ENCODE peak calls at places on chromosomes 2 and 18, in four cellular contexts. One of them, this sample, is unnamed.
A peak's percentile ranks its signal among the peaks of the same experiment; 100 is the strongest.

GRCh38 chr2:120469486-120469885 is 123.5 kb downstream of the INHBB start:
- DNase-seq in H7: no peak
- DNase-seq in psoas muscle: no peak
- DNase-seq in GM23248: peak; percentile 55
- DNase-seq in this sample: peak; percentile 41

GRCh38 chr2:160379399-160379798 is 114.2 kb downstream of the RBMS1 start:
- DNase-seq in H7: no peak
- DNase-seq in psoas muscle: no peak
- DNase-seq in GM23248: peak; percentile 81
- DNase-seq in this sample: no peak

GRCh38 chr2:167471332-167471731 is 583.1 kb downstream of the XIRP2 start:
- DNase-seq in H7: no peak
- DNase-seq in psoas muscle: no peak
- DNase-seq in GM23248: no peak
- DNase-seq in this sample: no peak

GRCh38 chr2:119929537-119929936 is 83.3 kb upstream of the EPB41L5 start:
- DNase-seq in H7: no peak
- DNase-seq in psoas muscle: no peak
- DNase-seq in GM23248: no peak
- DNase-seq in this sample: no peak

GRCh38 chr18:21575656-21576055 is 24.8 kb downstream of the ESCO1 start:
- DNase-seq in H7: no peak
- DNase-seq in psoas muscle: no peak
- DNase-seq in GM23248: no peak
- DNase-seq in this sample: no peak

GRCh38 chr2:25042321-25043240 is 705 bp downstream of the EFR3B start:
- DNase-seq in H7: peak; percentile 77
- DNase-seq in psoas muscle: peak; percentile 67
- DNase-seq in GM23248: peak; percentile 80
- DNase-seq in this sample: no peak

GRCh38 chr18:35982404-35983114 is 10.1 kb downstream of the RMP24 start:
- DNase-seq in H7: no peak
- DNase-seq in psoas muscle: no peak
- DNase-seq in GM23248: peak; percentile 58
- DNase-seq in this sample: no peak

GRCh38 chr2:144524190-144524957 is 4.5 kb upstream of the ZEB2 start:
- DNase-seq in H7: peak; percentile 88
- DNase-seq in psoas muscle: peak; percentile 77
- DNase-seq in GM23248: peak; percentile 60
- DNase-seq in this sample: peak; percentile 90

GRCh38 chr2:150911766-150912280 is 349.8 kb downstream of the RBM43 start:
- DNase-seq in H7: peak; percentile 4
- DNase-seq in psoas muscle: peak; percentile 75
- DNase-seq in GM23248: peak; percentile 94
- DNase-seq in this sample: no peak

GRCh38 chr2:178679891-178680290 is 127.3 kb downstream of the TTN start:
- DNase-seq in H7: no peak
- DNase-seq in psoas muscle: no peak
- DNase-seq in GM23248: no peak
- DNase-seq in this sample: no peak

GRCh38 chr2:223959688-223960087 is 2.4 kb downstream of the MRPL44 start:
- DNase-seq in H7: no peak
- DNase-seq in psoas muscle: no peak
- DNase-seq in GM23248: peak; percentile 75
- DNase-seq in this sample: no peak

GRCh38 chr2:230358305-230358704 is 31.3 kb downstream of the SP140L start:
- DNase-seq in H7: no peak
- DNase-seq in psoas muscle: no peak
- DNase-seq in GM23248: peak; percentile 74
- DNase-seq in this sample: no peak

GRCh38 chr2:18690342-18690741 is 101.0 kb upstream of the NT5C1B start:
- DNase-seq in H7: peak; percentile 43
- DNase-seq in psoas muscle: no peak
- DNase-seq in GM23248: no peak
- DNase-seq in this sample: no peak

GRCh38 chr2:5845798-5846197 is 153.6 kb downstream of the SOX11 start:
- DNase-seq in H7: peak; percentile 31
- DNase-seq in psoas muscle: no peak
- DNase-seq in GM23248: no peak
- DNase-seq in this sample: no peak

GRCh38 chr18:55233850-55234249 is 274.6 kb upstream of the CCDC68 start:
- DNase-seq in H7: no peak
- DNase-seq in psoas muscle: no peak
- DNase-seq in GM23248: peak; percentile 19
- DNase-seq in this sample: no peak

GRCh38 chr2:207223051-207223450 is 57.3 kb upstream of the KLF7 start:
- DNase-seq in H7: no peak
- DNase-seq in psoas muscle: no peak
- DNase-seq in GM23248: peak; percentile 79
- DNase-seq in this sample: no peak

GRCh38 chr2:100865819-100866462 is 46.0 kb downstream of the NPAS2 start:
- DNase-seq in H7: no peak
- DNase-seq in psoas muscle: no peak
- DNase-seq in GM23248: peak; percentile 84
- DNase-seq in this sample: peak; percentile 19

GRCh38 chr2:170421175-170421687 is 243.3 kb downstream of the MYO3B start:
- DNase-seq in H7: no peak
- DNase-seq in psoas muscle: no peak
- DNase-seq in GM23248: no peak
- DNase-seq in this sample: no peak

GRCh38 chr2:121501070-121501469 is 29.6 kb upstream of the RNU4ATAC start:
- DNase-seq in H7: no peak
- DNase-seq in psoas muscle: no peak
- DNase-seq in GM23248: peak; percentile 81
- DNase-seq in this sample: no peak

GRCh38 chr2:121504316-121504715 is 26.4 kb upstream of the RNU4ATAC start:
- DNase-seq in H7: no peak
- DNase-seq in psoas muscle: no peak
- DNase-seq in GM23248: no peak
- DNase-seq in this sample: no peak

GRCh38 chr2:121501554-121501953 is 29.1 kb upstream of the RNU4ATAC start:
- DNase-seq in H7: no peak
- DNase-seq in psoas muscle: no peak
- DNase-seq in GM23248: no peak
- DNase-seq in this sample: no peak

GRCh38 chr2:121502246-121502645 is 28.4 kb upstream of the RNU4ATAC start:
- DNase-seq in H7: no peak
- DNase-seq in psoas muscle: no peak
- DNase-seq in GM23248: peak; percentile 81
- DNase-seq in this sample: no peak

GRCh38 chr2:121502781-121503180 is 27.9 kb upstream of the RNU4ATAC start:
- DNase-seq in H7: no peak
- DNase-seq in psoas muscle: no peak
- DNase-seq in GM23248: peak; percentile 66
- DNase-seq in this sample: no peak
- H3K36me3 ChIP-seq in H7: no peaks in the 10 kb centered on the region
- H3K36me3 ChIP-seq in psoas muscle: no peaks in the 10 kb centered on the region
- H3K36me3 ChIP-seq in GM23248: peaks cover 6% of the 10 kb centered on the region
- H3K36me3 ChIP-seq in this sample: peaks cover 3% of the 10 kb centered on the region

GRCh38 chr2:9441556-9441955 is 18.1 kb downstream of the CPSF3 start:
- DNase-seq in H7: no peak
- DNase-seq in psoas muscle: no peak
- DNase-seq in GM23248: no peak
- DNase-seq in this sample: no peak
- H3K36me3 ChIP-seq in H7: peaks cover 18% of the 10 kb centered on the region
- H3K36me3 ChIP-seq in psoas muscle: peaks cover 7% of the 10 kb centered on the region
- H3K36me3 ChIP-seq in GM23248: peaks cover 28% of the 10 kb centered on the region
- H3K36me3 ChIP-seq in this sample: peaks cover 69% of the 10 kb centered on the region

GRCh38 chr2:10800163-10800562 is 12.4 kb downstream of the PDIA6 start:
- DNase-seq in H7: no peak
- DNase-seq in psoas muscle: no peak
- DNase-seq in GM23248: no peak
- DNase-seq in this sample: no peak
- H3K36me3 ChIP-seq in H7: peaks cover 27% of the 10 kb centered on the region
- H3K36me3 ChIP-seq in psoas muscle: peaks cover 21% of the 10 kb centered on the region
- H3K36me3 ChIP-seq in GM23248: peaks cover 39% of the 10 kb centered on the region
- H3K36me3 ChIP-seq in this sample: peaks cover 28% of the 10 kb centered on the region

GRCh38 chr2:237498341-237498740 is 11.3 kb downstream of the MLPH start:
- DNase-seq in H7: no peak
- DNase-seq in psoas muscle: no peak
- DNase-seq in GM23248: peak; percentile 73
- DNase-seq in this sample: no peak

GRCh38 chr2:237497820-237498128 is 10.7 kb downstream of the MLPH start:
- DNase-seq in H7: no peak
- DNase-seq in psoas muscle: peak; percentile 86
- DNase-seq in GM23248: peak; percentile 93
- DNase-seq in this sample: peak; percentile 42

GRCh38 chr2:237500681-237501424 is 13.8 kb downstream of the MLPH start:
- DNase-seq in H7: no peak
- DNase-seq in psoas muscle: peak; percentile 56
- DNase-seq in GM23248: peak; percentile 100
- DNase-seq in this sample: no peak

GRCh38 chr2:237505188-237505939 is 18.3 kb downstream of the MLPH start:
- DNase-seq in H7: no peak
- DNase-seq in psoas muscle: peak; percentile 41
- DNase-seq in GM23248: no peak
- DNase-seq in this sample: peak; percentile 61

DNA sequence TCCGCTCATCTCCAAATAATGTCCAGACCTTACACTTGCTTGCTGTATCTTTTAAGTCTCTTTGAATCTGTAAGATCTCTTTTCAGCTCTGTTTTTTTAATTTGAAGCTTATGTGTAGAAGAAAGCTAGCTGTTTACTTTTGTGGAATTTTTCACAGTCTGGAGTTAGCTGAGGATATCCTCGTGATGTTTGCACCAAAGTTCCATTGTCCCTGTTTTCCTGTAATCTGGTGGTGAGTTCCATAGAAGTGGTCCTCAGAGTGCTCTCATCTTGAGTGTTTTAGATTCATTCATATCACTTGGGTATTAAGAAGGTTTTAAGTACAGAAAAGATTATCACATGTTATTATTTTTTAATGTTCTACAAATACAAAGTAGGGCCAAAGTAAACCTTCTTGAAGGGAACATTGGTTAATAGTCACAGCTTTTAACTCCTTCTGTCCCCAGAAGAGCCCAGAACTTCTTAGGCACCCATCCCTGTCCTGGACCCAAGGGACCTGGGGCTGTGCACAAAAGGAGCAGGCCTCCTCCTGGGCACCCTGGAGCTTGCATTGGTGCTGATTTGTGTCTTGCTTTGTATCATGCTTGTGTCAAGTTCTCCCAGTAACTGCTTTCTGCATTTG is 15.0 kb downstream of the MLPH start:
- DNase-seq in H7: no peak
- DNase-seq in psoas muscle: no peak
- DNase-seq in GM23248: peak; percentile 39
- DNase-seq in this sample: no peak
- H3K36me3 ChIP-seq in H7: no peaks in the 10 kb centered on the region
- H3K36me3 ChIP-seq in psoas muscle: no peaks in the 10 kb centered on the region
- H3K36me3 ChIP-seq in GM23248: no peaks in the 10 kb centered on the region
- H3K36me3 ChIP-seq in this sample: no peaks in the 10 kb centered on the region

DNA sequence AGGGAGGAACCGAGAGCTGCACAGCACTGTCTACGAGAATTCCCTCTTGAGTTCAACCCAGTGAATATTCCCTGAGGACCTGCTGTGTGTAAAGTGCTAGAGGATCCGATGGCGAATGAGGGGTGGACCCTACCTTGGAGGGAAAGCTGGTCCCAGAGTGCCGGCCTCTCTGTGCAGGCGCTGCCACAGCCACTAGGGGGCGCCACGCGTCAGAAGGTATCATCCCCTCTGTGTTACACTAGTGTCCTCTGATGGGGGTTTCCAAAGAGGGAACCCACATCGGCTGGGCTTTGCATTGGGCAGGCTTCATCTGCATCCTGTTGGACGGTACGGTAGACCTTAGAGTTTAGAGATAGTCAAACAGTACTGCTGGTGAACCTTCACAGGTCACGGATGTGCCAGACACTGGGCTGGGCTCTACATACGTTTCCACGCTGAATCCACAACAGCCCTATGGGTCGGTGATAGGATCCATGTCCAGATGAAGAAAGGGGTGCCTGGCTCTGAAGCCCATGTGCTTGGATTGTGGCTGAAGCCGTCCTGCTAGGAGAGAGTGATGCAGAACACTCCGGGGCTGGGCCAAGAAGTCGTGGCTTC is 39.0 kb downstream of the COA5 start:
- DNase-seq in H7: peak; percentile 94
- DNase-seq in psoas muscle: no peak
- DNase-seq in GM23248: peak; percentile 27
- DNase-seq in this sample: peak; percentile 90
- H3K36me3 ChIP-seq in H7: peaks cover 10% of the 10 kb centered on the region
- H3K36me3 ChIP-seq in psoas muscle: peaks cover 2% of the 10 kb centered on the region
- H3K36me3 ChIP-seq in GM23248: no peaks in the 10 kb centered on the region
- H3K36me3 ChIP-seq in this sample: peaks cover 80% of the 10 kb centered on the region

DNA sequence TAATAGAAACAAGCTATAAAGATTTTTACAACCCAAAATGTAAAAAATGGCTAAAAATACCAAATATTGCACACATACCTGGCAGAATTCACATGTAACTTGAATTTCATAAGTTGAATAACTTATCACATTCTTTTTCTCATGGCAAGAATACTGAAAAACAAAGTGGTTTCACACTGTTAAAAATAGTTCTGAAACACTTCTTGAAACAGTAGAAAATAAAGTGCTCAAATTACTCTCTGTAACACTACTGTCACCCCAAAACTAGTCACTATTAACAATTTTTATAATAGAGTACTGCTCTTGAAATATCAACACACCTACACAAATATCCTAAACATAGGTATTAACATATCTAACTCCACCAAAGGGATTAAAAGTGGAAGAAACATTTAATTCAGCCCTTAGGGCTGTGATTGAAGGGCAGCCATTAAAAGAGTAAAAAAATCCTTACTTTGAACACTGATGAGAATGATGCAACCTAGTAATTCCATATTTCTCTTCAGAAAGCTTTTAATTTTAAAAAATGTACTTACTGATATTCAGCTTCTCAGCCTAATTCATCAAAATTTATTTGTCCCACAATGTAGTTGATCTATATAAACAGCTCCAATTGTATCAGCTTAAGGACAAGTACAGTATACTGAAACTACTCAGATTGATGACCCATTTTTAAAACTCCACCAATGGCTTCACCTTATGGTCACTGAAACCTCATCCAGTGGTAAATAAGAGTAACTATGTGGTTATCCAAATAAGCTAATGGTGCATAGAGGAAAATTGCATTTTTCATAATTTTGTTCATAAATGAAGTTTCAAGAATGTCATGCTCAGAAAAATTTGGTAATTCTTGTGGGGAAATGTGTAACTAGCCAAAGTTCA is 31.4 kb downstream of the ATF2 start:
- DNase-seq in H7: no peak
- DNase-seq in psoas muscle: no peak
- DNase-seq in GM23248: no peak
- DNase-seq in this sample: no peak
- H3K36me3 ChIP-seq in H7: no peaks in the 10 kb centered on the region
- H3K36me3 ChIP-seq in psoas muscle: no peaks in the 10 kb centered on the region
- H3K36me3 ChIP-seq in GM23248: peaks cover 13% of the 10 kb centered on the region
- H3K36me3 ChIP-seq in this sample: no peaks in the 10 kb centered on the region